ENCODE peak calls at places on chromosomes 16 and 17, in nine cellular contexts. K is vagina; Y is GM04504; E is PC-3; N is NCI-H1694; Q is uterus; D is stimulated activated CD8-positive, alpha-beta memory T cell treated with anti-CD3 and anti-CD28 coated beads, Interleukin-7, amount 100 ng/mL, for 4 hours; I is cardiac muscle cell; A is neural crest cell. G is an unnamed sample.

GRCh38 chr16:71357681-71358080 is 842 bp upstream of the CALB2 start:
- DNase-seq in K (no peak), Y (no peak), E (peak; percentile 25), N (no peak), Q (no peak), D (no peak), I (no peak), A (no peak), G (peak; percentile 20)

GRCh38 chr17:20784100-20784665 is 204.7 kb downstream of the CDRT15L2 start:
- DNase-seq in K (no peak), Y (no peak), E (no peak), N (no peak), Q (no peak), D (no peak), I (no peak), A (no peak), G (no peak)

GRCh38 chr17:28954886-28955285 is 3.6 kb upstream of the PHF12 start:
- DNase-seq in K (no peak), Y (no peak), E (no peak), N (no peak), Q (no peak), D (no peak), I (no peak), A (no peak), G (no peak)

GRCh38 chr17:33526753-33527152 is 233.7 kb upstream of the ASIC2 start:
- DNase-seq in K (no peak), Y (no peak), E (no peak), N (no peak), Q (no peak), D (no peak), I (no peak), A (no peak), G (no peak)

GRCh38 chr17:77619851-77620250 is 338.7 kb upstream of the TNRC6C start:
- DNase-seq in K (no peak), Y (no peak), E (peak; percentile 71), N (no peak), Q (no peak), D (no peak), I (peak; percentile 70), A (no peak), G (no peak)

GRCh38 chr17:7825206-7825980 is 8.6 kb upstream of the KDM6B start:
- DNase-seq in K (no peak), Y (no peak), E (peak; percentile 11), N (no peak), Q (no peak), D (no peak), I (peak; percentile 50), A (no peak), G (no peak)

GRCh38 chr16:30786936-30787612 is at the start of gene ZNF629:
- DNase-seq in K (no peak), Y (no peak), E (peak; percentile 39), N (no peak), Q (peak; percentile 73), D (no peak), I (peak; percentile 79), A (peak; percentile 79), G (peak; percentile 87)

GRCh38 chr17:2749058-2749783 is at the start of gene CCDC92B:
- DNase-seq in K (no peak), Y (no peak), E (no peak), N (no peak), Q (no peak), D (no peak), I (no peak), A (no peak), G (no peak)

GRCh38 chr17:3535253-3535995 is 22.2 kb downstream of the TRPV3 start:
- DNase-seq in K (no peak), Y (peak; percentile 46), E (peak; percentile 77), N (no peak), Q (peak; percentile 74), D (peak; percentile 18), I (peak; percentile 91), A (peak; percentile 72), G (no peak)

GRCh38 chr17:2737693-2738092 is 11.8 kb downstream of the CCDC92B start:
- DNase-seq in K (no peak), Y (no peak), E (no peak), N (no peak), Q (no peak), D (no peak), I (no peak), A (no peak), G (no peak)

GRCh38 chr17:41959336-41960095 is 7.1 kb upstream of the CNP start:
- DNase-seq in K (no peak), Y (no peak), E (peak; percentile 48), N (peak; percentile 77), Q (no peak), D (no peak), I (peak; percentile 73), A (peak; percentile 43), G (peak; percentile 74)

GRCh38 chr17:17737938-17738894 is 57.0 kb downstream of the RAI1 start:
- DNase-seq in K (no peak), Y (no peak), E (no peak), N (no peak), Q (no peak), D (no peak), I (peak; percentile 37), A (no peak), G (no peak)

GRCh38 chr16:68064791-68065365 is 20.3 kb upstream of the NFATC3 start:
- DNase-seq in K (no peak), Y (no peak), E (peak; percentile 63), N (peak; percentile 52), Q (peak; percentile 49), D (peak; percentile 54), I (peak; percentile 88), A (peak; percentile 63), G (peak; percentile 88)

GRCh38 chr17:78458739-78459335 is 80.4 kb downstream of the PGS1 start:
- DNase-seq in K (no peak), Y (no peak), E (no peak), N (peak; percentile 94), Q (no peak), D (no peak), I (no peak), A (no peak), G (no peak)

GRCh38 chr16:3158014-3158497 is 23.2 kb downstream of the ZNF213 start:
- DNase-seq in K (no peak), Y (no peak), E (peak; percentile 26), N (no peak), Q (no peak), D (no peak), I (peak; percentile 25), A (peak; percentile 32), G (no peak)

GRCh38 chr17:48427598-48427997 is 2.4 kb downstream of the SKAP1 start:
- DNase-seq in K (no peak), Y (no peak), E (peak; percentile 22), N (no peak), Q (no peak), D (peak; percentile 61), I (no peak), A (no peak), G (no peak)

GRCh38 chr16:3068486-3068885 is 3.0 kb downstream of the IL32 start:
- DNase-seq in K (no peak), Y (no peak), E (no peak), N (no peak), Q (no peak), D (no peak), I (no peak), A (no peak), G (no peak)

GRCh38 chr16:414395-415169 is 10.9 kb upstream of the RAB11FIP3 start:
- DNase-seq in K (no peak), Y (no peak), E (no peak), N (no peak), Q (no peak), D (no peak), I (no peak), A (no peak), G (no peak)

GRCh38 chr17:66347661-66348604 is 45.5 kb downstream of the PRKCA start:
- DNase-seq in K (no peak), Y (no peak), E (peak; percentile 83), N (no peak), Q (no peak), D (no peak), I (peak; percentile 38), A (no peak), G (no peak)

GRCh38 chr16:2470603-2471015 is 488 bp upstream of the NTN3 start:
- DNase-seq in K (no peak), Y (no peak), E (peak; percentile 24), N (peak; percentile 33), Q (no peak), D (no peak), I (no peak), A (no peak), G (no peak)